ENCODE peak calls at places on chromosomes 5 and 9, in six cellular contexts. M is fibroblast of mammary gland, D is fibroblast of the aortic adventitia, L is gastrocnemius medialis, E is kidney, Y is GM23338. X is an unnamed sample.
A peak's percentile ranks its signal among the peaks of the same experiment; 100 is the strongest.

GRCh38 chr5:60196382-60197113 is 303.0 kb upstream of the PDE4D start:
- DNase-seq in D (peak; percentile 83), Y (no peak), E (no peak), M (peak; percentile 98), L (no peak), X (peak; percentile 99)

GRCh38 chr5:386432-387341 is 56.3 kb upstream of the EXOC3 start:
- DNase-seq in D (peak; percentile 45), E (no peak), L (no peak), Y (no peak), M (peak; percentile 39), X (no peak)

GRCh38 chr5:121325930-121326329 is 525.8 kb upstream of the FTMT start:
- DNase-seq in L (no peak), M (no peak), E (no peak), D (peak; percentile 7), Y (no peak), X (no peak)

GRCh38 chr9:21674894-21675293 is 127.5 kb upstream of the MTAP start:
- DNase-seq in L (no peak), D (no peak), Y (no peak), E (no peak), M (peak; percentile 87), X (peak; percentile 83)

GRCh38 chr9:124551472-124552339 is 44.5 kb upstream of the NR5A1 start:
- DNase-seq in L (no peak), M (peak; percentile 58), Y (peak; percentile 88), E (no peak), D (peak; percentile 56), X (peak; percentile 58)

GRCh38 chr9:82797539-82797938 is 265.4 kb downstream of the RASEF start:
- DNase-seq in M (no peak), L (no peak), E (peak; percentile 66), Y (no peak), D (no peak), X (no peak)

GRCh38 chr5:173535166-173535975 is 81.1 kb downstream of the BOD1 start:
- DNase-seq in D (peak; percentile 59), L (no peak), E (no peak), Y (no peak), M (peak; percentile 80), X (no peak)

GRCh38 chr5:72291601-72292000 is 28.4 kb downstream of the MRPS27 start:
- DNase-seq in D (no peak), M (no peak), L (no peak), Y (no peak), E (no peak), X (no peak)

GRCh38 chr5:30574761-30575160 is 618.7 kb upstream of the CDH6 start:
- DNase-seq in M (no peak), D (no peak), E (no peak), Y (no peak), L (no peak), X (peak; percentile 7)

GRCh38 chr5:71475788-71476384 is 20.4 kb downstream of the BDP1 start:
- DNase-seq in D (peak; percentile 27), E (no peak), M (peak; percentile 26), Y (peak; percentile 71), L (no peak), X (peak; percentile 25)

GRCh38 chr9:35070823-35071813 is 1.3 kb downstream of the VCP start:
- DNase-seq in Y (no peak), M (peak; percentile 47), D (peak; percentile 38), L (peak; percentile 74), E (no peak), X (peak; percentile 53)

GRCh38 chr5:38601133-38601842 is 44.8 kb upstream of the LIFR start:
- DNase-seq in E (no peak), L (peak; percentile 75), Y (no peak), D (peak; percentile 68), M (no peak), X (no peak)

GRCh38 chr5:42566658-42567313 is 143.5 kb downstream of the GHR start:
- DNase-seq in L (peak; percentile 49), E (no peak), D (peak; percentile 20), M (peak; percentile 27), Y (no peak), X (no peak)

GRCh38 chr9:137398561-137399468 is 24.1 kb downstream of the EXD3 start:
- DNase-seq in Y (no peak), L (no peak), E (no peak), D (no peak), M (no peak), X (no peak)

GRCh38 chr5:7331083-7331482 is 64.9 kb upstream of the ADCY2 start:
- DNase-seq in E (no peak), L (no peak), D (peak; percentile 9), M (no peak), Y (peak; percentile 47), X (no peak)

GRCh38 chr5:164027738-164028137 is 522.3 kb downstream of the MAT2B start:
- DNase-seq in M (peak; percentile 73), E (no peak), D (no peak), L (no peak), Y (no peak), X (peak; percentile 17)

GRCh38 chr9:73133921-73134407 is 17.7 kb upstream of the ANXA1 start:
- DNase-seq in L (no peak), E (no peak), Y (no peak), D (peak; percentile 79), M (peak; percentile 67), X (peak; percentile 100)

GRCh38 chr9:73135394-73135793 is 16.3 kb upstream of the ANXA1 start:
- DNase-seq in M (no peak), E (no peak), D (peak; percentile 47), Y (no peak), L (no peak), X (peak; percentile 85)

GRCh38 chr9:73131376-73131775 is 20.3 kb upstream of the ANXA1 start:
- DNase-seq in D (no peak), M (no peak), L (no peak), Y (no peak), E (no peak), X (no peak)

GRCh38 chr9:73132034-73132776 is 19.5 kb upstream of the ANXA1 start:
- DNase-seq in Y (peak; percentile 50), D (peak; percentile 84), E (peak; percentile 80), M (peak; percentile 79), L (peak; percentile 44), X (peak; percentile 98)

DNA sequence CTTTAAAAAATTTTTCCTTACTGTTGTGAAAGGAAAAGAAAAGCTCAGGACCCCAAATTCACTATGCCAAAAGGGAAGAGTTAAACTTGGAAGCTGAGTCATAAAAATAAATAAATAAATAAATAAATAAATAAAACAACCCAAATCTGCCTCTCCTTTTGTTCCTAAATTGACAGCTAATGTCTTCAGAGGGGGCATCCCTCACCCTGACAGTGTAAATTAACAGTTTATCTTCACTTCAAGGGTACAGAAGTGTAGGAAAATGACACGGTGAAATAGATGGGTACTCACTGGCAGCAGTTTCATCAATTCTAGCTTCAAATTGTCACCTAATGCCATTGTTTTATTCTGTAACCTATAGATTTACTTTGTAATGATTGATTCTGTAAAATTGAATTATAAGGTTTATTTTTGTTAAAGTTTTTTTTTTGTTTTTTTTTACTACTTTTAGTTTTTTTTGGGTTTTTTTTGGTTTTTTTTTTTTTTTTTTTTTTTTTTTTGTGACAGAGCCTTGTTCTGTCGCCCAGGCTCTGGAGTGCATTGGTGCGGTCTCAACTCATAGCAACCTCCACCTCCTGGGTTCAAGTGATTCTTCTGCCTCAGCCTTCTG is 18.5 kb upstream of the ANXA1 start:
- DNase-seq in Y (no peak), E (no peak), D (no peak), M (no peak), L (no peak), X (no peak)
- H3K4me3 ChIP-seq in Y (no peak overlapping the region), E (peak overlapping the region; percentile 80), D (no peak overlapping the region), M (peak overlapping the region; percentile 59), L (peak overlapping the region; percentile 58), X (no peak overlapping the region)

DNA sequence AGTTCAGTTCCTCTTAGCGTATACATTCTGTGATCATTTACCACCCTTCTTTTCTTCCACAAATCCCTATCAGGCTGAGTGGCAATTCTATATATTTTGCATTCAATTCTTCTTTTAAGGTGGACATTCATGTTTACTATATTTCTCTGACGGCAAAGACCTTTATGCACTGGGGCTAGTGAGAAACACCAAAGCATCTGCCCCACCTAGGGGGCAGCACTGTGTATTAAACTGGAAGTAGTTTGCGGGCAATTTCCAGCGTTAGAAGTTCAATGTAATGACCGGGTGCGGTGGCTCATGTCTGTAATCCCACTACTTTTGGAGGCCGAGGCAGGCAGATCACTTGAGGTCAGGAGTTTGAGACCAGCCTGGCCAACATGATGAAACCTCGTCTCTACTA is 27.9 kb upstream of the FBXL7 start:
- DNase-seq in Y (peak; percentile 74), L (no peak), D (no peak), E (no peak), M (no peak), X (no peak)
- TF ChIP-seq CTCF in Y (peak; percentile 71), L (no peak), D (no peak), E (no peak), M (peak; percentile 1), X (no peak)

DNA sequence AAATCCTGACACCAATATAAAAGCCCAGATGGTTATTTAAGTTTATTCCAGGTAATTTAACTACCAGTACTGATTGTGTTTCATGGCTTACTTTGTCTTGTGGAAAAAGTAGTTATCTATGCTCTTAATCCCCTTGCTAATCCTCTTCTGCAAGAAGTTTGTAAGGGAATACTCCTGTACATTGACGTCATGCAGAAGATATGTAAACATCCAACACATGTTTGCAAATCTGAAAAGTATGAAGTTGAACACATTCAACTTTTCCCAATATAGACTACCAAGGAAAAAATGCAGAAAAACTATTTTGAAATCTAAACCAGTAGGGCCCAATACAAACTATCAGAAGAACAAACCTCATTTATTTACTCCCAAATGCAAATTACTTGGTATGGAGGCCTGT is 56.3 kb upstream of the ELL2 start:
- DNase-seq in L (no peak), Y (no peak), D (peak; percentile 75), M (peak; percentile 85), E (no peak), X (peak; percentile 82)
- H3K4me3 ChIP-seq in L (no peak overlapping the region), Y (no peak overlapping the region), D (no peak overlapping the region), M (no peak overlapping the region), E (no peak overlapping the region), X (no peak overlapping the region)

GRCh38 chr5:79602884-79603283 is 9.4 kb upstream of the TENT2 start:
- DNase-seq in E (no peak), L (no peak), D (no peak), M (no peak), Y (no peak), X (no peak)
- TF ChIP-seq CTCF in E (no peak), L (no peak), D (no peak), M (no peak), Y (no peak), X (no peak)